ENCODE peak calls at places on chromosome 20, in seven cellular contexts. R is colonic mucosa, E is brain microvascular endothelial cell, B is psoas muscle, T is fibroblast of lung, K is left ventricle myocardium inferior, X is body of pancreas. H is an unnamed sample. For H3K27me3, the result is how much of the 10 kb centered on the place peaks cover.

GRCh38 chr20:44394520-44395182 is 39.2 kb downstream of the HNF4A start:
- DNase-seq in R (no peak), E (no peak), B (no peak), T (no peak), K (no peak), X (peak), H (no peak)

GRCh38 chr20:14664101-14664500 is 326.7 kb upstream of the FLRT3 start:
- DNase-seq in R (no peak), E (no peak), B (no peak), T (no peak), K (no peak), X (no peak), H (no peak)

GRCh38 chr20:37734228-37734980 is 40.6 kb downstream of the CTNNBL1 start:
- DNase-seq in R (no peak), E (peak), B (no peak), T (peak), K (no peak), X (no peak), H (no peak)

GRCh38 chr20:33676121-33676520 is 1.9 kb upstream of the NECAB3 start:
- DNase-seq in R (no peak), E (no peak), B (no peak), T (no peak), K (no peak), X (no peak), H (no peak)

GRCh38 chr20:1440024-1440423 is 26.6 kb downstream of the NSFL1C start:
- DNase-seq in R (no peak), E (no peak), B (no peak), T (no peak), K (no peak), X (peak), H (no peak)

GRCh38 chr20:57211949-57212889 is 54.2 kb downstream of the BMP7 start:
- DNase-seq in R (peak), E (peak), B (peak), T (peak), K (peak), X (peak), H (no peak)

GRCh38 chr20:45153756-45154155 is 20.9 kb upstream of the PI3 start:
- DNase-seq in R (no peak), E (no peak), B (no peak), T (no peak), K (no peak), X (no peak), H (no peak)

GRCh38 chr20:25459111-25459830 is 51.8 kb downstream of the GINS1 start:
- DNase-seq in R (no peak), E (no peak), B (no peak), T (no peak), K (no peak), X (no peak), H (no peak)

GRCh38 chr20:4064118-4064962 is 49.0 kb upstream of the RNF24 start:
- DNase-seq in R (peak), E (peak), B (peak), T (peak), K (peak), X (peak), H (no peak)

GRCh38 chr20:11140359-11140758 is 466.6 kb upstream of the JAG1 start:
- DNase-seq in R (no peak), E (peak), B (no peak), T (peak), K (no peak), X (no peak), H (no peak)

GRCh38 chr20:11905460-11906150 is 12.1 kb upstream of the BTBD3 start:
- DNase-seq in R (no peak), E (no peak), B (no peak), T (no peak), K (no peak), X (no peak), H (no peak)

GRCh38 chr20:34583524-34583923 is 25.0 kb downstream of the MAP1LC3A start:
- DNase-seq in R (no peak), E (no peak), B (no peak), T (no peak), K (peak), X (no peak), H (no peak)

GRCh38 chr20:35010405-35011192 is 54.9 kb downstream of the MYH7B start:
- DNase-seq in R (no peak), E (no peak), B (no peak), T (no peak), K (no peak), X (peak), H (no peak)

GRCh38 chr20:40966516-40967185 is 62.0 kb upstream of the TOP1 start:
- DNase-seq in R (peak), E (no peak), B (no peak), T (no peak), K (no peak), X (no peak), H (no peak)

GRCh38 chr20:54028276-54029011 is 42.0 kb downstream of the BCAS1 start:
- DNase-seq in R (no peak), E (no peak), B (no peak), T (no peak), K (no peak), X (no peak), H (no peak)

GRCh38 chr20:2005359-2005758 is 11.5 kb upstream of the PDYN start:
- DNase-seq in R (no peak), E (no peak), B (no peak), T (peak), K (no peak), X (no peak), H (no peak)

GRCh38 chr20:40688129-40689099 is 622 bp downstream of the MAFB start:
- DNase-seq in R (no peak), E (no peak), B (peak), T (peak), K (no peak), X (no peak), H (no peak)

GRCh38 chr20:62924567-62925419 is 1.5 kb downstream of the DIDO1 start:
- DNase-seq in R (peak), E (peak), B (no peak), T (peak), K (no peak), X (peak), H (no peak)

GRCh38 chr20:1301031-1301529 is 27.9 kb downstream of the SDCBP2 start:
- DNase-seq in R (no peak), E (peak), B (peak), T (peak), K (no peak), X (no peak), H (peak)

GRCh38 chr20:45087814-45088213 is 13.1 kb downstream of the KCNS1 start:
- DNase-seq in R (no peak), E (no peak), B (no peak), T (peak), K (no peak), X (no peak), H (no peak)

GRCh38 chr20:33650111-33650752 is 11.9 kb upstream of the C20orf144 start:
- DNase-seq in R (peak), E (no peak), B (no peak), T (no peak), K (no peak), X (no peak), H (no peak)

GRCh38 chr20:62227977-62228958 is 8.2 kb upstream of the HRH3 start:
- DNase-seq in R (peak), E (no peak), B (no peak), T (no peak), K (no peak), X (peak), H (no peak)

GRCh38 chr20:35387334-35387733 is 24.4 kb downstream of the UQCC1 start:
- DNase-seq in R (no peak), E (no peak), B (no peak), T (peak), K (no peak), X (no peak), H (no peak)

GRCh38 chr20:44702776-44703175 is 12.4 kb upstream of the CCN5 start:
- DNase-seq in R (peak), E (peak), B (peak), T (peak), K (peak), X (peak), H (no peak)

GRCh38 chr20:45783656-45784294 is 7.9 kb downstream of the WFDC3 start:
- DNase-seq in R (peak), E (no peak), B (no peak), T (no peak), K (peak), X (peak), H (no peak)

GRCh38 chr20:31581391-31581790 is 23.7 kb upstream of the ID1 start:
- DNase-seq in R (no peak), E (no peak), B (no peak), T (no peak), K (no peak), X (no peak), H (no peak)
- H3K27ac ChIP-seq in R (no peak), E (no peak), B (no peak), T (no peak), K (no peak), X (no peak), H (no peak)

GRCh38 chr20:51399138-51399890 is 143.2 kb downstream of the NFATC2 start:
- DNase-seq in R (no peak), E (no peak), B (no peak), T (no peak), K (no peak), X (no peak), H (no peak)
- H3K27me3 ChIP-seq in R (under half), E (under half), B (under half), T (under half), K (under half), X (under half), H (under half)

GRCh38 chr20:21707999-21708737 is 2.7 kb downstream of the PAX1 start:
- DNase-seq in R (no peak), E (no peak), B (peak), T (no peak), K (no peak), X (no peak), H (no peak)
- TF ChIP-seq CTCF in R (no peak), E (no peak), B (no peak), T (no peak), K (no peak), X (no peak), H (no peak)

GRCh38 chr20:31666258-31667042 is 28.7 kb downstream of the COX4I2 start:
- DNase-seq in R (peak), E (no peak), B (peak), T (no peak), K (peak), X (no peak), H (no peak)
- H3K27ac ChIP-seq in R (peak), E (no peak), B (peak), T (no peak), K (peak), X (peak), H (no peak)

DNA sequence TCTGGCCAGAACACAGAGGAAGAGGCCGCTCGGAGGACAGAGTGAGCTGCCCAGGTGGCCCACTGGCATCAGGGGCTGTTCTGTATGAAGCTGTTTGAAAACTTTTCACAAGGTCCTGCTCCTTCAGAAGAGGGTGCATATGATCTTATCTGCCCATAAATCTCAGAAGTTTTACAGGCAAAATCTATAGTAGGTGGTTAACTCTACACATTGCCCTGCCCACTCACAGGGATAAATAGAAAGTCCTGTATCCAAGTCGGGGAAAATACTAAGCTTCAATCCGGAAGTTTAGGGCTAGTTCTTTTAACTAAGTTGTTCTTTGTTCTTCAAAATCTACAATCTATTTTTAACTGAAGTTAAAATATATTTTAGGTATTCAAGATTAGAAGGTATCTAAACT is 233.7 kb downstream of the FOXA2 start:
- DNase-seq in R (no peak), E (no peak), B (no peak), T (no peak), K (no peak), X (no peak), H (no peak)
- H3K27me3 ChIP-seq in R (under half), E (under half), B (under half), T (under half), K (half or more), X (under half), H (under half)

DNA sequence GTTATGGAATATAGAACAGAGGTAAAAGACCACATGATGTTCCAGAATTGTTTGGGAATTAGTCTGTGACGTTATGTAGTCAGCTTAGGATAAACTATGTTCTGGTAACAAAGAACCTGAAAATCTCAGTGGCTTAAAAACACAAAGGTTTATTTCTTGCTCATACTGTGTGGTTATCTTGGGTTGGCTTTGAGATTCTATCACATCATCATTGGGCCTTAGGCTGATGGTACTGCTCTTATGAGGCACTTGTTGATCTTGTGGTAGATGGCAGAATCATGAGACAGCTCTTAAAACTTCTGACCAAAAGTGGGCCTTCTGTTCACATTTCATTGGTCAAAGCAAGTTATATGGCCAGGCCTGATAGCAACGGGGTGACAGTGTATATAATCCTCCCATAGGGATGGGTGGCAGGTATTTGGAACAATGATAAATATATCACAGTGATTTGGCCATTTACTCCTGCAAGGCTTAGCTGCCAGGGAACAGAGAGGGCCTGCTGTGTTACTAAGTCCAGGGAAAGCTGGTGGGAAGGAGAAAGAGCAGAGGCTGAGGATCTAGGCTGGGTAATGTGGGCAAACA is 13.5 kb downstream of the DHX35 start:
- DNase-seq in R (no peak), E (no peak), B (no peak), T (peak), K (no peak), X (no peak), H (no peak)
- TF ChIP-seq CTCF in R (no peak), E (no peak), B (no peak), T (no peak), K (no peak), X (no peak), H (no peak)

GRCh38 chr20:17856837-17857605 is 111.6 kb downstream of the SNX5 start:
- DNase-seq in R (no peak), E (peak), B (no peak), T (no peak), K (no peak), X (no peak), H (no peak)
- H3K27ac ChIP-seq in R (peak), E (no peak), B (no peak), T (no peak), K (no peak), X (peak), H (no peak)